ENCODE peak calls at places on chromosomes 7 and 10, in five cellular contexts. U, V, D, T and R are unnamed samples.

GRCh38 chr7:28458732-28459131 is 46.4 kb downstream of the CREB5 start:
- DNase-seq in V (no peak), D (no peak), T (peak; percentile 48), U (no peak), R (no peak)

GRCh38 chr7:158097511-158098124 is 490.0 kb downstream of the PTPRN2 start:
- DNase-seq in U (no peak), V (no peak), D (no peak), T (no peak), R (no peak)

GRCh38 chr7:133593561-133593960 is 340.7 kb downstream of the EXOC4 start:
- DNase-seq in T (no peak), V (no peak), U (no peak), D (no peak), R (no peak)

GRCh38 chr10:83585686-83586085 is 553.6 kb upstream of the GHITM start:
- DNase-seq in U (peak; percentile 59), V (peak; percentile 22), T (no peak), D (no peak), R (no peak)

GRCh38 chr10:96998329-96998888 is 166.3 kb downstream of the LCOR start:
- DNase-seq in T (no peak), V (peak; percentile 74), U (peak; percentile 90), D (no peak), R (no peak)

GRCh38 chr10:124035928-124036558 is 57.4 kb downstream of the CHST15 start:
- DNase-seq in D (no peak), T (no peak), V (no peak), U (no peak), R (peak; percentile 24)

GRCh38 chr7:15130666-15131541 is 228.4 kb upstream of the DGKB start:
- DNase-seq in U (peak; percentile 75), V (peak; percentile 75), D (no peak), T (no peak), R (no peak)

GRCh38 chr7:26794541-26794940 is 69.8 kb downstream of the SKAP2 start:
- DNase-seq in D (no peak), V (no peak), T (no peak), U (no peak), R (no peak)

GRCh38 chr10:7560519-7560918 is 106.2 kb downstream of the ITIH5 start:
- DNase-seq in D (no peak), V (no peak), U (no peak), T (no peak), R (no peak)

GRCh38 chr10:126421745-126422144 is 33.5 kb upstream of the ADAM12 start:
- DNase-seq in T (no peak), V (peak; percentile 99), U (peak; percentile 100), D (no peak), R (no peak)

GRCh38 chr10:116765549-116766162 is 23.3 kb upstream of the HSPA12A start:
- DNase-seq in V (no peak), U (no peak), D (no peak), T (peak; percentile 79), R (no peak)

GRCh38 chr10:70324341-70324861 is 40.6 kb upstream of the NPFFR1 start:
- DNase-seq in V (no peak), D (no peak), T (peak; percentile 55), U (no peak), R (no peak)

GRCh38 chr7:23226841-23227450 is 19.6 kb upstream of the GPNMB start:
- DNase-seq in U (no peak), T (no peak), D (no peak), V (no peak), R (no peak)

GRCh38 chr7:14133752-14134151 is 144.3 kb upstream of the ETV1 start:
- DNase-seq in V (no peak), U (no peak), D (no peak), T (no peak), R (no peak)

GRCh38 chr10:70455213-70455630 is 13.7 kb upstream of the NODAL start:
- DNase-seq in T (peak; percentile 98), U (no peak), V (no peak), D (no peak), R (no peak)

GRCh38 chr7:27952393-27953290 is 212.7 kb downstream of the TAX1BP1 start:
- DNase-seq in D (no peak), V (peak; percentile 31), T (no peak), U (peak; percentile 42), R (no peak)

GRCh38 chr7:140631602-140632001 is 9.0 kb downstream of the DENND2A start:
- DNase-seq in U (no peak), V (no peak), D (no peak), T (no peak), R (no peak)

GRCh38 chr7:16646427-16647081 is 573 bp downstream of the BZW2 start:
- DNase-seq in T (no peak), D (no peak), U (no peak), V (peak; percentile 28), R (no peak)

GRCh38 chr10:109427421-109427820 is 495.9 kb downstream of the XPNPEP1 start:
- DNase-seq in T (no peak), D (no peak), V (peak; percentile 14), U (peak; percentile 17), R (no peak)
- TF ChIP-seq CTCF in T (peak; percentile 41), D (no peak), V (no peak), U (peak; percentile 14), R (peak; percentile 36)

GRCh38 chr10:82150123-82150900 is 275.3 kb downstream of the NRG3 start:
- DNase-seq in T (peak; percentile 88), D (peak; percentile 82), V (peak; percentile 71), U (no peak), R (peak; percentile 32)
- TF ChIP-seq CTCF in T (peak; percentile 66), D (peak; percentile 65), V (peak; percentile 45), U (no peak), R (peak; percentile 63)

GRCh38 chr10:50794490-50794889 is 54.8 kb downstream of the ASAH2B start:
- DNase-seq in T (no peak), V (no peak), D (no peak), U (no peak), R (no peak)

DNA sequence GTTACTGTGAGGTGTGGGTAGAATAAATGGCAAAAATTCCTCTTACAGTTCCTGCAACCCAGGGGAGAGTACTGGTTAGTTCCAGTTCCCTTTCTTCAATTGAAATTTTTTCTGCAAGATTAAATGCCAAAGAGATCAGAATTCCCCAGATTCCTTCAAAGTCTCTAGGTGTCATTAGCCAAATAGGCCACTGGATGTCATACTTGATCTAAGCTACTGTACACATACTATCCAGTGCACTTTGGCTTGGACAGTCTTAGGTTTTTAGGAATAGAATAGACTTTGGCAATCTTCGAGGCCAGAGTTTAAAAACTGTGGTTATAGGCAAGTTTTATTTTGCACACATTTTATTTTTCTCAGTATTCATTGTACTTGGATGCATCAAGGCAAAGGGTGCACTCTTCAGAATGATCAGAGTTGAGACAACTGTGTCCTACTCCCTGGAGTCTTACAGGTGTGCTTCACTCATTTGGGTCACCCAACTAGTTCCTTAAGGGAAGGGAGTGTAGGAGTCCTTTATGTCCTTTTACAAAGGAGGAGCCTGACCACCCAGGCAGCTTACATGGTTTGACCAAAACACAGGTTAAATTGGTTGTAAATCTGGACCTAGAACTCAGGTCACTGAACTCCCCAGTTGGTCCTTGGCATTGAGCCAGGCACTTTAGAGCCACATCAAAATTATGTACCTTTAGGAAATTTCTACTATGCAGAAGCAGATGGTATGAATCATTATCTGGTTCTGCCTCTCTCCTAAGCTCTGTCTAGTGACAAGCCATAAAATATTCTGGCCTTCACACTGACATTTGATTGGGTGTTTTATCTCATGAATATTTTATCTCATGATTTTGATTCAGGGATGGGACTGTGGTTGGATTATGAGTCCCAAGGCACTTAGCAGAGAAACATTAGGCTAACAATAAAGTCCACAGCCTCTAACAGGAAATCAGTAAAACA is 49.5 kb downstream of the ASAH2B start:
- DNase-seq in V (peak; percentile 69), U (peak; percentile 22), D (no peak), T (peak; percentile 75), R (no peak)
- TF ChIP-seq CTCF in V (peak; percentile 58), U (peak; percentile 54), D (peak; percentile 42), T (peak; percentile 78), R (peak; percentile 40)

GRCh38 chr7:116438274-116438673 is 61.3 kb upstream of the CAV2 start:
- DNase-seq in V (peak; percentile 52), D (no peak), U (no peak), T (peak; percentile 5), R (no peak)
- TF ChIP-seq CTCF in V (peak; percentile 13), D (no peak), U (no peak), T (no peak), R (no peak)

DNA sequence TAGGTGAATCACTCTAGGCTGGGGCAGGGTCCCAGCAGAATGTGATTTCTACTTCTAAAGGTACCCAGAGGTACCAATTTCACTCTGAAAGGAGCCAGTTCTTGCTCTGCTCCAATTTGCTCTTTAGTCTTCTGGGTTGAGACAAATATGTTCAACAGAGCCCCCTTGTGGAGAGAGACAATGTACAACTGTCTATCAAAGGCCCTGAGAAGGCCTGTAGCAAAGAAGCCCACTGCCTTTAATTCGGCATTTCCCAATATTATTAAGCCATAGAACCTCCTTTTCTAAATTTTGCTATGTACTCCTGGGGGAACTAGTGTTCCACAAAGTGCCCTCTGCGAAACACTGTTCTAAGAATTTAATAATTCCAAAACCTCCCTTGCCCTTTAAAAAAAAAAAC is 161.0 kb upstream of the BMPER start:
- DNase-seq in T (peak; percentile 72), V (peak; percentile 54), U (no peak), D (peak; percentile 28), R (no peak)
- TF ChIP-seq CTCF in T (peak; percentile 59), V (peak; percentile 23), U (no peak), D (peak; percentile 43), R (peak; percentile 23)

GRCh38 chr7:47195641-47196040 is 386.3 kb downstream of the TNS3 start:
- DNase-seq in V (peak; percentile 8), T (peak; percentile 80), D (peak; percentile 14), U (no peak), R (no peak)
- TF ChIP-seq CTCF in V (peak; percentile 35), T (peak; percentile 49), D (peak; percentile 66), U (no peak), R (peak; percentile 25)

GRCh38 chr7:70743531-70743930 is 388.4 kb upstream of the GALNT17 start:
- DNase-seq in V (no peak), T (no peak), D (no peak), U (no peak), R (no peak)

GRCh38 chr7:70739646-70740045 is 392.3 kb upstream of the GALNT17 start:
- DNase-seq in T (no peak), U (no peak), D (no peak), V (no peak), R (no peak)

GRCh38 chr7:70741666-70742065 is 390.3 kb upstream of the GALNT17 start:
- DNase-seq in U (no peak), T (no peak), D (no peak), V (no peak), R (no peak)

GRCh38 chr7:70749831-70750230 is 382.1 kb upstream of the GALNT17 start:
- DNase-seq in V (no peak), T (no peak), D (no peak), U (no peak), R (no peak)

DNA sequence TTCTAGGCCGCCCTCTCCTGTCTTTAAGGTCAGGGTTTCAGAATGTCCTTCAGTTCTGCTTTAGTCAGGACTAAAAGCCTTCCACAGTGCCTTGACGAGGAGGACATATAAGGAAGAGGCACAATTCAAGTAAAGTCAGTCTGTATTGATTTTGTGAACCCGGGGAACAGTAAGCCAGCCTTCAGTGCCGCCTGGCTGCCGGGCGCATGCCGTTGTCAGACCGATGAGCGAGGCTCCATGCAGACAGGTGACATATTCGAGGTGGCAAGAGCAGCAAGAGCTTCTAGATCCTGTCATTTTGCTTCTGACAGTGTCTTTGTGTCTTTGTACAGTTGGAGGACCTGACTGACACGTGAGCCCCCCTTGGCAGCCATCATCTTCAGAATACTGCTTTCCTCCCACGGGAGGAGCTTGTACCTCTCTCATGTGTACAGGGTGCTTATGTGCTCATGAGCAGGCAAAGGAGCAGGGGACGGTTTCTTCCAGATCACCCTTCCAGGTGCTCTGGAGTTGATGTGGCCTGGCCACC is 387.5 kb upstream of the GALNT17 start:
- DNase-seq in U (no peak), D (no peak), T (no peak), V (no peak), R (no peak)
- TF ChIP-seq CTCF in U (no peak), D (no peak), T (no peak), V (no peak), R (no peak)